ENCODE peak calls at places on chromosomes 1 and 21, in nine cellular contexts. V, J, I, C, H, T, E, X and U are unnamed samples.

GRCh38 chr1:26799479-26800133 is 11.9 kb downstream of the PIGV start:
- DNase-seq in X (no peak), H (peak), V (no peak), E (no peak), T (no peak), C (no peak), J (no peak), I (peak), U (no peak)

GRCh38 chr1:175169305-175170018 is 23.1 kb downstream of the KIAA0040 start:
- DNase-seq in C (no peak), V (no peak), T (no peak), H (no peak), E (no peak), I (no peak), J (no peak), X (no peak), U (no peak)

GRCh38 chr1:73401666-73402065 is 796.3 kb downstream of the LRRIQ3 start:
- DNase-seq in V (no peak), T (no peak), J (no peak), X (no peak), H (no peak), E (no peak), C (no peak), I (no peak), U (no peak)

GRCh38 chr1:93419344-93419743 is 28.6 kb upstream of the FNBP1L start:
- DNase-seq in I (no peak), E (no peak), T (no peak), X (no peak), C (no peak), H (no peak), V (no peak), J (no peak), U (no peak)

GRCh38 chr1:72431810-72432209 is 149.5 kb upstream of the NEGR1 start:
- DNase-seq in J (no peak), V (no peak), E (no peak), C (no peak), I (no peak), X (no peak), H (no peak), T (no peak), U (no peak)

GRCh38 chr1:211118407-211119102 is 15.4 kb downstream of the KCNH1 start:
- DNase-seq in C (no peak), I (no peak), E (no peak), J (no peak), H (no peak), X (no peak), V (no peak), T (no peak), U (no peak)

GRCh38 chr1:202279806-202280205 is 61.9 kb downstream of the UBE2T start:
- DNase-seq in E (no peak), T (no peak), C (no peak), I (no peak), X (no peak), V (no peak), J (no peak), H (no peak), U (no peak)

GRCh38 chr1:10653370-10654125 is 142.9 kb downstream of the CASZ1 start:
- DNase-seq in I (no peak), X (no peak), T (no peak), V (no peak), J (no peak), H (no peak), C (peak), E (no peak), U (no peak)

GRCh38 chr1:192598589-192598988 is 23.0 kb downstream of the RGS1 start:
- DNase-seq in T (no peak), H (no peak), E (no peak), C (no peak), I (no peak), J (no peak), V (no peak), X (no peak), U (no peak)

GRCh38 chr1:113770031-113770430 is 10.7 kb upstream of the PHTF1 start:
- DNase-seq in I (no peak), V (no peak), J (no peak), E (no peak), T (no peak), H (no peak), X (no peak), C (no peak), U (no peak)

GRCh38 chr1:81158592-81158991 is 642.1 kb upstream of the ADGRL2 start:
- DNase-seq in I (no peak), T (no peak), H (no peak), C (no peak), V (no peak), E (no peak), J (no peak), X (no peak), U (no peak)

GRCh38 chr1:47330212-47330611 is 3.4 kb upstream of the CMPK1 start:
- DNase-seq in E (no peak), H (no peak), V (no peak), I (no peak), T (no peak), J (no peak), X (no peak), C (no peak), U (no peak)

GRCh38 chr1:47483651-47484050 is 45.8 kb downstream of the FOXD2 start:
- DNase-seq in E (no peak), I (no peak), T (no peak), H (no peak), C (no peak), J (no peak), X (no peak), V (no peak), U (no peak)

GRCh38 chr1:202733251-202733650 is 23.0 kb upstream of the SYT2 start:
- DNase-seq in X (no peak), H (no peak), V (no peak), I (no peak), J (no peak), C (no peak), T (no peak), E (no peak), U (no peak)

GRCh38 chr1:183804916-183805734 is at the start of gene RGL1:
- DNase-seq in C (peak), T (no peak), I (peak), E (no peak), X (no peak), V (peak), H (peak), J (peak), U (no peak)
- TF ChIP-seq POLR2AphosphoS5 in C (peak), T (peak), I (peak), E (no peak), X (peak), V (peak), H (peak), J (peak), U (peak)

DNA sequence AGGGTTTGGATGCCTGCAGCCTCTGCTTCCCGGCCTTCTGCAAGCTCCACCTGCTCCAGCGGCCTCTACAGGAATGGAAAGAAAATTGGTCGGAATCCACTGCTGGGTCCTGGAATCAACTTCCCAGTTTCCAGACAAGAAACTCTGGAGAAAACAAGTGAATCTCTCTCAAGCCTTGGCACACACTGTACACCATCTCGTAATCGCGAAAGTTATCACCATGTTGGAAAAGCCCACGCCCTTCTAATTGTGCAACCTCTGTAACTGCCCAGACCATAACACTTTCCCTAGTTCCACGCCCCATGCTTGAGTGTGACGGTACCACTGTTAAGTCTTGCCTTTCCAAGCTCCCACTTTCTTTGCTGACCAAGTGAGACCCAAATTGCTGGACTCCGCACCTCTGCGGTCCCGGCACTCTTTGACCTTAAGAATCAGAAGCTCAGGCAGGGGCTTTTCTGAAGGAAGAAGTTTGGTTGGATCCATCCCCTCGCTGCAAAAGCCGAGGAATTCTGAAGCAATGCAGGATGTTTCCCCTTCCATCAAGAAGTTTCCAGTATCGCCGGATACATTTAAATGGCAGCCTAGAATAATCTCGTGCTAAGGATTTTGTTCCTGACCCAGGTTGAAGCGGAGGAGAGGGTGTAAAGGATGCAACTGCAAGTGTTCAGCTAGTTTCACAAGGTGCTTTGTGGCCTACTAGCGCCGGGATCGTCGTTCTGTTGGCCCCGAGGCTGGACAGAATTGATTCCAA is 6.2 kb downstream of the NR5A2 start:
- DNase-seq in V (no peak), C (no peak), J (no peak), I (no peak), H (no peak), T (no peak), X (no peak), E (no peak), U (no peak)
- TF ChIP-seq POLR2A in V (no peak), C (no peak), J (no peak), I (no peak), H (no peak), T (no peak), X (no peak), E (no peak), U (no peak)

GRCh38 chr1:227759345-227760300 is 24.4 kb downstream of the SNAP47 start:
- DNase-seq in E (no peak), I (no peak), X (no peak), C (no peak), T (no peak), V (peak), H (no peak), J (no peak), U (no peak)
- TF ChIP-seq POLR2AphosphoS5 in E (no peak), I (peak), X (peak), C (no peak), T (no peak), V (no peak), H (no peak), J (no peak), U (no peak)

GRCh38 chr1:35557118-35557610 is at the start of gene KIAA0319L:
- DNase-seq in X (no peak), C (peak), I (peak), T (no peak), J (peak), V (peak), H (no peak), E (peak), U (peak)
- TF ChIP-seq POLR2A in X (peak), C (no peak), I (peak), T (peak), J (no peak), V (no peak), H (peak), E (peak), U (no peak)

GRCh38 chr21:25385912-25386474 is 221.3 kb downstream of the MRPL39 start:
- DNase-seq in T (no peak), J (no peak), C (peak), I (peak), H (no peak), V (no peak), E (peak), X (no peak), U (no peak)

GRCh38 chr21:25383545-25383944 is 223.7 kb downstream of the MRPL39 start:
- DNase-seq in E (no peak), H (no peak), T (no peak), I (no peak), X (no peak), J (no peak), C (no peak), V (no peak), U (no peak)

GRCh38 chr21:25387665-25388064 is 219.6 kb downstream of the MRPL39 start:
- DNase-seq in H (no peak), V (no peak), T (no peak), J (no peak), X (no peak), E (no peak), C (no peak), I (no peak), U (no peak)

DNA sequence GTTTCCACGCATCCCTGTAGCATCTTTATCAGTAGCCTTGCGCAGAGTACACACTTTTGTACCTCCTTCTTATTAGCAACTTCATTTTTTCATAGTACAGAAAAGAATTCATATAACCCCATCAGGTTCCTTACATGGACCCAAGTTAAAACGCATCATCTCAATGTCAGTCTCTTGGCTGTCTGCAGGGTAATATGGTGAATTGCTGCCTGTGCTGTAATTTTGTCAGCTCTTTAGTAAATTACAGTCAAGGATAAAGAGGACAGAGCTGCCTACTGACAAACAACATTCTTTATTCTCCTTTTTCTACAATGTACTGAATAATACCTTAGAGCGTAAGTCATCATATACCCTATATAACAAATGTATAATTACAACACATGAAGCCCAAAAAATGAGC is 222.5 kb downstream of the MRPL39 start:
- DNase-seq in I (no peak), E (no peak), C (no peak), J (no peak), T (no peak), V (no peak), X (no peak), H (no peak), U (no peak)
- TF ChIP-seq POLR2AphosphoS5 in I (no peak), E (no peak), C (no peak), J (no peak), T (no peak), V (no peak), X (no peak), H (no peak), U (no peak)

GRCh38 chr21:28633803-28634572 is 358.7 kb downstream of the LTN1 start:
- DNase-seq in I (no peak), V (no peak), H (no peak), X (no peak), T (no peak), J (no peak), E (no peak), C (no peak), U (no peak)

GRCh38 chr21:28635541-28635940 is 357.1 kb downstream of the LTN1 start:
- DNase-seq in H (no peak), V (no peak), X (no peak), J (no peak), I (no peak), C (no peak), E (no peak), T (no peak), U (no peak)

GRCh38 chr21:28636988-28637691 is 355.5 kb downstream of the LTN1 start:
- DNase-seq in H (no peak), J (no peak), V (no peak), X (no peak), E (no peak), I (no peak), T (no peak), C (no peak), U (no peak)

GRCh38 chr21:28627691-28628090 is 365.0 kb downstream of the LTN1 start:
- DNase-seq in C (no peak), H (no peak), E (no peak), T (no peak), I (no peak), X (no peak), J (no peak), V (no peak), U (no peak)

DNA sequence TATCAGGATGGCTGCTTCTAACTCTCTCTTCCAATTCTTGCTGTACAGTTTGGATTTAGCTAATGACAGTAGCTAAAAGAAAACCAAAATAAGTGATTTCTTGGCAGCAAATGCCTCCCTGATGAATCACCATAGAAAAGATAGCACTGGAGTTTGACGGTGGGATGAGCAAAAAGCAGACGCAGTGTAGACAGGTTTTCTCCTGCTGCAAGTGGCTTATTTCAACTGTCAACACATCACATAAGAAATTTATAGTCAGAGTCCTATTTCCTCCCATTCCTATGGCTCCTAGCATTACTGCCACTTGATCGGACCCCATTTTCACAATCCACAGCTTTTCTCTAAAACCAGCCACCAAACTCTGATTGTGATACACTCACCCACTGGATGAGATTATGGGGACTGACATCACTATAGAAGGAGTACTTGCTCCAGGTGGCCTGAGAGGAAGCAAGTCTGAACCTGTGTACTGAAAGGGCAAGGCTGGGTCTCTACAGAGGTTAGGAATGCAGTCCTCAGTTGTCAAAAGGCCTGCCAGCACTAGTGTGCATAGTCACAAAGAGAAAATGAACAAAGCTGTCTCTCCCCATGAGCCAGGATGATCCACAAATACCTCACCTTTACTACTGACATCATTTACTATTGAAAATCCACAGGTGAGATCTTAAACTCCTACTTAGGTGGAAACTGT is 359.8 kb downstream of the LTN1 start:
- DNase-seq in V (no peak), X (no peak), J (no peak), I (peak), E (no peak), T (no peak), C (no peak), H (no peak), U (no peak)
- TF ChIP-seq POLR2A in V (no peak), X (no peak), J (no peak), I (no peak), E (no peak), T (no peak), C (no peak), H (no peak), U (no peak)

GRCh38 chr1:21021311-21021710 is 155.4 kb downstream of the EIF4G3 start:
- DNase-seq in I (no peak), H (no peak), C (no peak), X (no peak), J (no peak), E (no peak), V (no peak), T (no peak), U (no peak)

GRCh38 chr1:21018673-21019072 is 158.0 kb downstream of the EIF4G3 start:
- DNase-seq in V (no peak), C (no peak), T (no peak), X (no peak), E (no peak), H (no peak), I (no peak), J (no peak), U (no peak)

GRCh38 chr1:21020151-21020550 is 156.5 kb downstream of the EIF4G3 start:
- DNase-seq in T (no peak), E (no peak), V (no peak), H (no peak), I (no peak), J (no peak), C (no peak), X (no peak), U (no peak)

GRCh38 chr1:21024918-21025317 is 151.8 kb downstream of the EIF4G3 start:
- DNase-seq in C (no peak), T (no peak), H (no peak), X (no peak), I (no peak), E (no peak), J (no peak), V (no peak), U (no peak)

DNA sequence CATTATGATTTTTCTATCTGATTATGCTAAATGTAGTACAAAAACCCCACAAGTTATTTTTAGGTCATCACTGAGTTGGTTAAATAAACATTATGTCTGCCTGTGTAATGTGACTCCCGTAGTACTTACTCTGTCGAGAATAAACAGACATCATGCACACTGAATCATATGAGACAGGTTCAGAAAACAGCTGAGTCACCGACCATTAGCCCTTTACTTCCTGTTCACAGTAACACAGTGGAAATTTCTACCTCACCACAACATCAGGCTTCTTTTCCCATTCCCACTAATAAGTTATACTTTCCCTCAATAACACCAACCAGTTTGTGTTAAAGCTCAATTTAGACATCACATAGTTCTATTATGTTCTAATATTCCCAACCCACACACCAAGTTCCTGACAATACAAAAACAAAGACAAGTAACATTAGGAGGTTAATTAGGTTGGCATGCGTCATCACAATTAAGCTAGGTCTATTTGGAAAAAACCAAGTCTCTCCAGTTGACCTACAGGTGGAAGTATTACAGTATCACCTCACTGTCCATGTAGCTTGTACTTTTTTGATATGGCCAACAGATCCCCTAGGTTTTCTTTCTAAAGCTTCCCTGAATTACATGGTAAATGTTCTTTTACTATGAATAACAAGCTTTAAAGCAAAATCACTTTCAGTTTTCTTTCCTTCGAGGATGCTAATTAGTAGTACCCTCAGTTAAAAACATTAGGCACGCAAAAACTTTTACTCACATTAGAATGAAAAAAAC is 154.2 kb downstream of the EIF4G3 start:
- DNase-seq in H (no peak), V (no peak), T (no peak), J (peak), C (peak), E (peak), I (peak), X (no peak), U (no peak)
- TF ChIP-seq POLR2AphosphoS5 in H (no peak), V (no peak), T (no peak), J (no peak), C (peak), E (peak), I (peak), X (peak), U (peak)